ENCODE peak calls at places on chromosomes 13 and 19, in five cellular contexts. N is CD8-positive, alpha-beta T cell; Q is colonic mucosa; D is tibial nerve; V is suprapubic skin. K is an unnamed sample.

GRCh38 chr13:65710514-65710913 is 1519.6 kb downstream of the PCDH9 start:
- DNase-seq in N (no peak), V (no peak), D (no peak), Q (no peak), K (no peak)

GRCh38 chr13:88142653-88143052 is 471.5 kb downstream of the SLITRK5 start:
- DNase-seq in N (no peak), Q (no peak), V (no peak), D (no peak), K (no peak)

GRCh38 chr13:113076681-113077401 is 28.8 kb upstream of the F7 start:
- DNase-seq in V (peak), N (no peak), D (no peak), Q (no peak), K (no peak)

GRCh38 chr13:60787083-60787482 is 390.1 kb downstream of the TDRD3 start:
- DNase-seq in D (no peak), V (no peak), N (no peak), Q (no peak), K (no peak)

GRCh38 chr19:31266731-31267130 is 82.5 kb downstream of the TSHZ3 start:
- DNase-seq in Q (no peak), N (no peak), D (no peak), V (peak), K (no peak)

GRCh38 chr19:41407271-41407670 is 9.7 kb downstream of the BCKDHA start:
- DNase-seq in Q (no peak), V (no peak), D (no peak), N (no peak), K (no peak)

GRCh38 chr13:113586661-113587479 is 2.3 kb downstream of the TFDP1 start:
- DNase-seq in Q (peak), V (peak), N (no peak), D (no peak), K (no peak)

GRCh38 chr19:17424743-17425365 is 5.0 kb downstream of the MVB12A start:
- DNase-seq in V (no peak), N (no peak), D (no peak), Q (peak), K (no peak)

GRCh38 chr19:35756373-35757230 is at the start of gene HSPB6:
- DNase-seq in D (peak), Q (peak), V (peak), N (no peak), K (peak)

GRCh38 chr19:44749318-44749717 is 810 bp downstream of the BCL3 start:
- DNase-seq in N (no peak), V (no peak), D (no peak), Q (no peak), K (no peak)

GRCh38 chr19:44746946-44747738 is 1.4 kb upstream of the BCL3 start:
- DNase-seq in V (peak), N (peak), D (peak), Q (peak), K (peak)

GRCh38 chr19:44749994-44750393 is 1.5 kb downstream of the BCL3 start:
- DNase-seq in V (no peak), Q (no peak), D (no peak), N (no peak), K (no peak)

GRCh38 chr19:44747739-44748425 is 626 bp upstream of the BCL3 start:
- DNase-seq in V (peak), N (peak), D (peak), Q (peak), K (no peak)

DNA sequence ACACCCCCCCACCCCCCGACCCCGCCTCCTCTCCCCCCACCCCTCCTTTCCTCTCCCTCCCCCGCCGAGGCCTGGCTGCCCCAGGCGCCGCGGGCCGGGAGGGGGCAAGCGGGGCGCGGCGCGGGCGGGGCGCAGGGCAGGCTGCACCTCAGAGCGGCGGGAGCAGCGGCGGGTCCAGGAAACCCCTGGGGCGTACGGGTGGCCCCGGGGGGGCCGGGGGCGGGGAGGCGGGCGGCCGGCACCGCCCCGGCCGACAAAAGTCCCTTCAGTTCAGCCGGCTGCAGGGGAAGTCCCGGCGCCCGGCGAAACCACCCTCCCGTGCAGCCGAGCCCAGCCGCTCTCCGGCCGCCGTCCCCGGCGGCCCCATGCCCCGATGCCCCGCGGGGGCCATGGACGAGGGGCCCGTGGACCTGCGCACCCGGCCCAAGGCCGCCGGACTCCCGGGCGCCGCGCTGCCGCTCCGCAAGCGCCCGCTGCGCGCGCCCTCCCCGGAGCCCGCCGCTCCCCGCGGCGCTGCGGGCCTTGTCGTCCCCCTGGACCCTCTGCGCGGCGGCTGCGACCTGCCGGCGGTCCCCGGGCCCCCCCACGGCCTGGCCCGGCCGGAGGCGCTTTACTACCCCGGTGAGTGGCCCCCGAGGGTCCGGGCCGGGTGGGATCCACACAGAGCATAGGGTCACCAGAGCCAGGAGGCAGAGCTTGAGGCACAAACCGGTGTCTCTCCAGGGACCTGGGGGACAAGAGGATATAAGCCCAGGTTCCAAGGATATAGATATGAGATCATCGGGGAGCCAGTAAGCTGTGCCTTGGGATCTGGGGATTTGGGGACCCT is at the start of gene BCL3:
- DNase-seq in V (peak), Q (peak), N (peak), D (no peak), K (no peak)
- H3K27ac ChIP-seq in V (peak), Q (peak), N (peak), D (peak), K (peak)

DNA sequence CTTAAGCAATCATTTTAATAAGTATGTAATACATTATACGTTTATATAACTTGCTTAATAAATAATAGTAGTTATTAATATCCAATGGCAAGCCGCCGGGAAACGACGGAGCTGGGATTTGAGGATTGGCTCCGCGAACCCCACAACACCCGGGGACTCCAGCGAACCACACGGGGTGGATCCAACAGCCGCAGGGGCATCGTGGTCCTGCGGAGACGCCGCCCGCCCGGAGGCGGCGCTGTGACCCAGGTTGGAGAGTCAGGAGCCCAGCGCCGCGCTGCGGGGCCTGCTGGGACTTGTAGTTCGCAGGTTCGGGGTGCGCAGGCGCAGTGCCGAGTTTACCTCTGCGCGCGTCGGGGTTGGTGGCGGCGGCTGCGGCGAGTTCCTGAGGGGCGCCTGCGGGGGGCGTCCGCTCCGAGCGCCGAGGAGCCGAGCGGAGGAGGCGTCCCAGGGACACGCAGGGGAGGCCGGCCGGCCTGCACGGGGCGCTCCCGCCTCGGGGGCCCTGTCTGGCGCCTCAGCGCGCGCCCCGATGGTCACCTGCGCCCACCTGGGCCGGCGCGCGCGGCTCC is at the start of gene ZNF554:
- DNase-seq in D (peak), V (peak), N (peak), Q (peak), K (peak)
- H3K27ac ChIP-seq in D (peak), V (peak), N (peak), Q (no peak), K (no peak)

DNA sequence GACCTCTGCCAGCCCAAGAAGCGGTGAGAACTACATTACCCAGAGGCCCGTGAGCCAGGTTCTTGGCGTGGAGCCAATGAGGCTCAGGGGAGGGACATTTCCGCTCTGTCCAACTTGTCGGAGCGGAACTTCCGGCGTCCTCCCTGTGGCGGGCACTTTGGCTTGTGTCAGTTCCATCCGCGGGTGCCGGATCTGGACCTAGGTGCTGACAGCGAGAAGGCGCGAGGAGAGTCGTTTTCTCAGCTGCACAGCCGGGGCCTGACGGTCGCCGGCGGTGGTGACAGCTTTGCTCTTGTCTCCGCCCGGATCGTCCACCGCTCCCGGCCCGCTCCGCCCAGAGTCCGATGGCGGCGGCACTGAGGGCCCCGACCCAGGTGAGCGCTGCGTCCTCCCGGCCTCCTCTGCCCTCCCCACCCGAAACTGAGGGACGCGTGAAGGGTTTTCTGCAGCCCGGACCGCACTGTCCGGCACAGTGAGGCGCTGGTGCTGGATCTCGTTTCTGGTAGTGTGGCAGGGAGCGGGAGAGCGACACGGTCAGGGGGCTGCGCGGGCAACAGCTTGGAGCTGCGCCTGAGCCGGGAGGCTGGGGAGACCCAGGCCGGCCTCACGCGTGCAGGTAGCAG is at the start of gene ZNF530:
- DNase-seq in V (peak), D (peak), N (peak), Q (peak), K (peak)
- H3K27ac ChIP-seq in V (no peak), D (peak), N (peak), Q (no peak), K (no peak)

GRCh38 chr13:43159007-43159406 is 135.6 kb downstream of the DNAJC15 start:
- DNase-seq in D (no peak), V (no peak), Q (no peak), N (no peak), K (peak)
- H3K27ac ChIP-seq in D (no peak), V (no peak), Q (no peak), N (no peak), K (no peak)

DNA sequence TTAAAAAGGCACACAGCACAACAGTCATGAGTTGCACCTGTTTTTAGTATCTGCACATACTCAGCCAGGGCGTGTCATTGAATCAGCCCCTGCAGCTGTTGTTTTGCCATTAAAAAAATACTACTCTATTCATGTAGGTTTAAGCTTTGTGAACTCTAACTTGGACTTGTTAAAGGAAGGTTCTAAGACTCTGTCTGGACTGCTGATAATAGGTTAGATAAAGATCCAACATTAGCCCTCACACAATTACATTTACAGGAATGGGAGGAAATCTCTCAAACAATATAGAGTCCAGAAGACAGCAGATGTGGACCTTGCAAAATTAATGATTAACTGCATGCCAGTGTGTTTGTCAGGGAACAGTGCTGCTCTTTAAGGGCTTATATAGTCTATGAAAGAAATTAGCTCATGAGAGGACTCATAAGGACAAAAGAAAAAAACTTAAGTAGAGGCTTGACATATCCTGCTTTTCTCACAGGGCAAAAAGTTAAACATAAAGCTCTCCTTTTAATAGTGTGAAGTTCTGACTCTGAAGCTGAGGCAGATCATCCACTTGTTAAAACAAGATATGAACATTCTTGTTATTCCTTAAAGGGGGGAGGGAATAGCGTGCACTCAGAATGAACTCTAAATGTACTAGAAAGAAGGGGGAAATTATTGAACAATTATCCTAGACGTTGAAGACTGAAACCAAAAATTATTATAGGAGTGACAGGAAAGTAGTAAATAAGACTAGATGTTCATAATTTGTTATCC is 243.6 kb downstream of the NDFIP2 start:
- DNase-seq in N (no peak), Q (peak), V (no peak), D (no peak), K (no peak)
- H3K27ac ChIP-seq in N (no peak), Q (peak), V (no peak), D (no peak), K (no peak)